ENCODE peak calls at places on chromosome 14, in six cellular contexts. One of them, this sample, is unnamed. For H3K9me3, the result is how much of the 10 kb centered on the place peaks cover.

GRCh38 chr14:77709412-77709811 is 1.5 kb downstream of the SLIRP start:
- DNase-seq in A549: no peak
- DNase-seq in stomach: no peak
- DNase-seq in tibial nerve: no peak
- DNase-seq in transverse colon: no peak
- DNase-seq in H1: no peak
- DNase-seq in this sample: no peak

GRCh38 chr14:38127356-38127755 is 80.3 kb upstream of the SSTR1 start:
- DNase-seq in transverse colon: no peak
- DNase-seq in H1: no peak
- DNase-seq in tibial nerve: no peak
- DNase-seq in A549: no peak
- DNase-seq in stomach: no peak
- DNase-seq in this sample: no peak

GRCh38 chr14:95463173-95463901 is 53.1 kb downstream of the SYNE3 start:
- DNase-seq in A549: no peak
- DNase-seq in stomach: peak
- DNase-seq in transverse colon: peak
- DNase-seq in H1: no peak
- DNase-seq in tibial nerve: no peak
- DNase-seq in this sample: no peak

GRCh38 chr14:34548472-34548981 is 9.0 kb upstream of the EAPP start:
- DNase-seq in A549: no peak
- DNase-seq in transverse colon: no peak
- DNase-seq in tibial nerve: no peak
- DNase-seq in H1: no peak
- DNase-seq in stomach: no peak
- DNase-seq in this sample: no peak

GRCh38 chr14:45083979-45084722 is at the start of gene PRPF39:
- DNase-seq in transverse colon: peak
- DNase-seq in tibial nerve: peak
- DNase-seq in stomach: peak
- DNase-seq in H1: peak
- DNase-seq in A549: peak
- DNase-seq in this sample: peak

GRCh38 chr14:96069421-96069820 is 30.3 kb downstream of the C14orf132 start:
- DNase-seq in stomach: no peak
- DNase-seq in transverse colon: no peak
- DNase-seq in A549: no peak
- DNase-seq in tibial nerve: no peak
- DNase-seq in H1: no peak
- DNase-seq in this sample: no peak

GRCh38 chr14:60650382-60650961 is 1.2 kb upstream of the SIX1 start:
- DNase-seq in stomach: no peak
- DNase-seq in H1: no peak
- DNase-seq in A549: no peak
- DNase-seq in transverse colon: no peak
- DNase-seq in tibial nerve: no peak
- DNase-seq in this sample: no peak

GRCh38 chr14:35213869-35214387 is 78.3 kb upstream of the PSMA6 start:
- DNase-seq in A549: peak
- DNase-seq in transverse colon: no peak
- DNase-seq in H1: no peak
- DNase-seq in stomach: no peak
- DNase-seq in tibial nerve: no peak
- DNase-seq in this sample: no peak

GRCh38 chr14:78178071-78178470 is 7.9 kb downstream of the NRXN3 start:
- DNase-seq in tibial nerve: no peak
- DNase-seq in A549: no peak
- DNase-seq in stomach: no peak
- DNase-seq in transverse colon: no peak
- DNase-seq in H1: no peak
- DNase-seq in this sample: no peak

GRCh38 chr14:73365727-73366126 is 92.6 kb downstream of the NUMB start:
- DNase-seq in stomach: no peak
- DNase-seq in tibial nerve: no peak
- DNase-seq in transverse colon: no peak
- DNase-seq in H1: no peak
- DNase-seq in A549: no peak
- DNase-seq in this sample: no peak

GRCh38 chr14:100450736-100451135 is 127.6 kb downstream of the SLC25A47 start:
- DNase-seq in H1: no peak
- DNase-seq in A549: no peak
- DNase-seq in tibial nerve: no peak
- DNase-seq in transverse colon: no peak
- DNase-seq in stomach: no peak
- DNase-seq in this sample: no peak

GRCh38 chr14:83529531-83529930 is 1995.9 kb upstream of the SEL1L start:
- DNase-seq in H1: no peak
- DNase-seq in A549: no peak
- DNase-seq in tibial nerve: no peak
- DNase-seq in transverse colon: no peak
- DNase-seq in stomach: no peak
- DNase-seq in this sample: no peak

GRCh38 chr14:100070310-100070709 is 5.1 kb downstream of the EVL start:
- DNase-seq in stomach: no peak
- DNase-seq in A549: no peak
- DNase-seq in transverse colon: no peak
- DNase-seq in H1: peak
- DNase-seq in tibial nerve: no peak
- DNase-seq in this sample: no peak

GRCh38 chr14:49692895-49693737 is at the start of gene KLHDC1:
- DNase-seq in H1: peak
- DNase-seq in stomach: peak
- DNase-seq in transverse colon: peak
- DNase-seq in A549: peak
- DNase-seq in tibial nerve: peak
- DNase-seq in this sample: peak

GRCh38 chr14:78885884-78886283 is 715.7 kb downstream of the NRXN3 start:
- DNase-seq in stomach: no peak
- DNase-seq in transverse colon: no peak
- DNase-seq in H1: no peak
- DNase-seq in tibial nerve: no peak
- DNase-seq in A549: no peak
- DNase-seq in this sample: no peak

GRCh38 chr14:61536661-61537566 is 158.4 kb upstream of the HIF1A start:
- DNase-seq in stomach: no peak
- DNase-seq in H1: no peak
- DNase-seq in tibial nerve: no peak
- DNase-seq in A549: peak
- DNase-seq in transverse colon: no peak
- DNase-seq in this sample: no peak

GRCh38 chr14:54256156-54256555 is 140.7 kb upstream of the CDKN3 start:
- DNase-seq in H1: no peak
- DNase-seq in stomach: no peak
- DNase-seq in transverse colon: no peak
- DNase-seq in A549: no peak
- DNase-seq in tibial nerve: no peak
- DNase-seq in this sample: no peak

GRCh38 chr14:73231874-73232851 is 5.1 kb upstream of the PAPLN start:
- DNase-seq in tibial nerve: no peak
- DNase-seq in A549: peak
- DNase-seq in transverse colon: no peak
- DNase-seq in H1: peak
- DNase-seq in stomach: no peak
- DNase-seq in this sample: no peak

GRCh38 chr14:95185452-95186392 is 28.4 kb upstream of the DICER1 start:
- DNase-seq in transverse colon: peak
- DNase-seq in tibial nerve: peak
- DNase-seq in H1: no peak
- DNase-seq in stomach: peak
- DNase-seq in A549: no peak
- DNase-seq in this sample: peak

GRCh38 chr14:55104051-55104954 is 24.7 kb upstream of the LGALS3 start:
- DNase-seq in tibial nerve: no peak
- DNase-seq in transverse colon: no peak
- DNase-seq in stomach: no peak
- DNase-seq in A549: peak
- DNase-seq in H1: no peak
- DNase-seq in this sample: no peak

GRCh38 chr14:96586921-96587822 is 85.0 kb downstream of the PAPOLA start:
- DNase-seq in A549: no peak
- DNase-seq in transverse colon: no peak
- DNase-seq in stomach: no peak
- DNase-seq in H1: no peak
- DNase-seq in tibial nerve: no peak
- DNase-seq in this sample: no peak

GRCh38 chr14:68506645-68507405 is 286.0 kb downstream of the ZFP36L1 start:
- DNase-seq in stomach: peak
- DNase-seq in H1: no peak
- DNase-seq in tibial nerve: no peak
- DNase-seq in transverse colon: no peak
- DNase-seq in A549: no peak
- DNase-seq in this sample: no peak

DNA sequence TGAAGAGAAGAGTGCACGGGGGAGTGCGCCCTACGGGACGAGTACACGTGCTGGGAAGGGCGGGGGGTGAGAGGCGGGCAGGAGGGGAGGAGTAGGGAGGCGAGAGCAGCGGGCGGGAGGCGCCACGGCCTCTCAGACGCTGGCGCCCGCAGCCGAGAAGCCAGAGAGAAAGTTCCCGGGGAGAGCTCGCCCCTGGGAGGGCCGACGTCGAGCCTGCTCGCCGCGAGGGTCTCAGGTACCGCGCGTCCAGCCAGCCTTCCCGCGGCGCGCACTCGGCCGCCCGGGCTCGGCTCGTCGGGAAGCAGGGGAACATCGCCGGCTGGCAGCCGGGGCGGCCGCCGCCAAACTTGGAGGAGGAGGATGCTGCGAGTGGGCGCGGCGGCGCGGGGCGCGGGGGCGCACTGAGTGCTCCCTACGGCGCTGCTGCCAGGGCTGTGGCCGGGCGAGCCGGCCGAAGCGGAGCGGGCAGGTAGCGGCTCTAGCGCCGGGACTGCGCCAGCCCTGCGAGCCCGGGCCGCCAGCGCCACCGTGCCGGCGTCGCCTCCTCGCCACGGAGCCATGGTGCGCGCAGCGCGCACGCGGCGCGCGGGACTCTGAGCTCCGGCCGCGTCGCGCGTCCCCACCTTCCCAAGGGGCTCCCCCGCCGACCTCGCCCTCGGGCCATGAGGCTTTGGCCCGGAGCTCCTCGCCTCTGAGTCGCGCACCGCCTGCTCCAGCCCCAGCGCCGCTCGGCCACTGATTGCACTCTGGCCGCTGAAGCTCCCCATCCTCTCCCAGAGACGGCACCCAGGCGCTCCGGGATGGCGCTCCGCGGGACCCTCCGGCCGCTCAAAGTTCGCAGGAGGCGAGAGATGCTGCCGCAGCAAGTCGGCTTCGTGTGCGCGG is at the start of gene SLC24A4:
- DNase-seq in tibial nerve: no peak
- DNase-seq in transverse colon: no peak
- DNase-seq in A549: peak
- DNase-seq in stomach: no peak
- DNase-seq in H1: peak
- DNase-seq in this sample: peak
- TF ChIP-seq EP300 in tibial nerve: no peak
- TF ChIP-seq EP300 in transverse colon: no peak
- TF ChIP-seq EP300 in A549: no peak
- TF ChIP-seq EP300 in stomach: no peak
- TF ChIP-seq EP300 in H1: no peak
- TF ChIP-seq EP300 in this sample: no peak

GRCh38 chr14:106343636-106344035 is 817.3 kb downstream of the TMEM121 start:
- DNase-seq in transverse colon: no peak
- DNase-seq in A549: no peak
- DNase-seq in stomach: no peak
- DNase-seq in tibial nerve: no peak
- DNase-seq in H1: no peak
- DNase-seq in this sample: no peak
- H3K9me3 ChIP-seq in transverse colon: under half
- H3K9me3 ChIP-seq in A549: under half
- H3K9me3 ChIP-seq in stomach: under half
- H3K9me3 ChIP-seq in tibial nerve: under half
- H3K9me3 ChIP-seq in H1: under half
- H3K9me3 ChIP-seq in this sample: under half

DNA sequence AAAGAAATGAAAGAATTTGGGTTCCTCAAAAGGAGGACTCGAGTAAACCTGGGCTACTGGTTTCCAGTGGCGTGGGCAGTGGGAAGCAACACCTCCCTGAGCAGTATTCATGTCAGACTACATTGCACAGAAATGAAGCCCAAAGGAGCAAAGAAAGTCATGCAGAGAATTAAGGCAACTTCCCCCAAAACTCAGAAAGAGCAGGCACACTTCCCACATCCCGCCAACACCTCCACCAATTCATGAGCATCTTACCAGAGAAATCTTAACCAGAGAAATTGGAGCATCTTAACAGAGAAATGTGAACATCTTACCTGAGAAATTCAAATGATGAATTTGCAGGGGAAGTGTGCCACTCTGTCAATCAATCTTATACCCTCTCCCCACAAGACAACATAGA is 36.7 kb downstream of the SLC8A3 start:
- DNase-seq in A549: no peak
- DNase-seq in transverse colon: no peak
- DNase-seq in tibial nerve: no peak
- DNase-seq in stomach: no peak
- DNase-seq in H1: no peak
- DNase-seq in this sample: no peak
- TF ChIP-seq EP300 in A549: no peak
- TF ChIP-seq EP300 in transverse colon: no peak
- TF ChIP-seq EP300 in tibial nerve: no peak
- TF ChIP-seq EP300 in stomach: no peak
- TF ChIP-seq EP300 in H1: no peak
- TF ChIP-seq EP300 in this sample: no peak

GRCh38 chr14:104357689-104358527 is 219.5 kb downstream of the KIF26A start:
- DNase-seq in transverse colon: no peak
- DNase-seq in tibial nerve: no peak
- DNase-seq in H1: no peak
- DNase-seq in A549: no peak
- DNase-seq in stomach: peak
- DNase-seq in this sample: peak
- H3K9me3 ChIP-seq in transverse colon: under half
- H3K9me3 ChIP-seq in tibial nerve: under half
- H3K9me3 ChIP-seq in H1: under half
- H3K9me3 ChIP-seq in A549: under half
- H3K9me3 ChIP-seq in stomach: under half
- H3K9me3 ChIP-seq in this sample: under half

DNA sequence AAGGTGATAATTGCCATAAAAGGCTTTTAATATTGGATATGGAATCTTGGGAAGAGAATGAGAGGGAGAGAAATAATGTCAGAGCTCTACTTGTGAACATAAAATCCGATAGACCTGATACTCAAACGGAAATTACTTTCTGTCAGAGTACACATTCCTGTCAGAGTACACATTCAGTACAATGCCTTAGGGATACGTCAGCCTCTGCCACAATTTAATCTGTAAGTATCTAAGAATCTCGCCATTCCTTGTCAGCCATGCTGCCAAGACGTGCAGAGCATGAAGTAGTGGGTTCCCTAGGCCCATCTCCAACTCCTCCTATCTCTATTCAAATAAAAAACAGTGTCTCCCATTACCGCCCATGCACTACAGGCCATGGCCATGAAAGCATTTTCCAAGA is 242.6 kb downstream of the CEP128 start:
- DNase-seq in H1: no peak
- DNase-seq in transverse colon: no peak
- DNase-seq in tibial nerve: no peak
- DNase-seq in stomach: no peak
- DNase-seq in A549: no peak
- DNase-seq in this sample: no peak
- TF ChIP-seq EP300 in H1: no peak
- TF ChIP-seq EP300 in transverse colon: no peak
- TF ChIP-seq EP300 in tibial nerve: no peak
- TF ChIP-seq EP300 in stomach: no peak
- TF ChIP-seq EP300 in A549: no peak
- TF ChIP-seq EP300 in this sample: no peak